ENCODE peak calls at places on chromosomes 1 and 21, in five cellular contexts. X is breast epithelium, U is transverse colon, Y is sigmoid colon, M is HepG2. Z is an unnamed sample. For H3K4me1, the result is how much of the 10 kb centered on the place peaks cover.

GRCh38 chr1:100034465-100034864 is 64.7 kb downstream of the SLC35A3 start:
- DNase-seq in X (no peak), U (no peak), Y (no peak), M (peak), Z (no peak)

GRCh38 chr1:25140073-25140797 is 92.1 kb downstream of the SYF2 start:
- DNase-seq in X (no peak), U (no peak), Y (no peak), M (peak), Z (no peak)

GRCh38 chr1:153478047-153478691 is 17.7 kb upstream of the S100A7 start:
- DNase-seq in X (no peak), U (no peak), Y (no peak), M (no peak), Z (no peak)

GRCh38 chr1:248852548-248852947 is 6.3 kb downstream of the ZNF692 start:
- DNase-seq in X (no peak), U (no peak), Y (no peak), M (no peak), Z (no peak)

GRCh38 chr1:179327679-179328078 is 34.1 kb downstream of the SOAT1 start:
- DNase-seq in X (no peak), U (no peak), Y (no peak), M (no peak), Z (no peak)

GRCh38 chr1:41823453-41823852 is 95.3 kb downstream of the HIVEP3 start:
- DNase-seq in X (no peak), U (no peak), Y (no peak), M (no peak), Z (no peak)

GRCh38 chr1:154697710-154698109 is 89.7 kb upstream of the ADAR start:
- DNase-seq in X (no peak), U (no peak), Y (no peak), M (no peak), Z (no peak)

GRCh38 chr1:30629501-30629900 is 93.9 kb downstream of the MATN1 start:
- DNase-seq in X (no peak), U (no peak), Y (peak), M (no peak), Z (no peak)

GRCh38 chr1:219296430-219296850 is 122.8 kb downstream of the LYPLAL1 start:
- DNase-seq in X (no peak), U (no peak), Y (no peak), M (no peak), Z (no peak)

GRCh38 chr1:84724128-84724860 is 34.0 kb upstream of the SSX2IP start:
- DNase-seq in X (no peak), U (peak), Y (no peak), M (peak), Z (no peak)

GRCh38 chr1:221723018-221723917 is 18.6 kb downstream of the DUSP10 start:
- DNase-seq in X (no peak), U (no peak), Y (no peak), M (no peak), Z (no peak)

GRCh38 chr1:91374086-91374485 is 30.6 kb downstream of the HFM1 start:
- DNase-seq in X (no peak), U (no peak), Y (no peak), M (no peak), Z (no peak)

GRCh38 chr1:205396972-205397616 is 24.8 kb downstream of the LEMD1 start:
- DNase-seq in X (no peak), U (peak), Y (no peak), M (peak), Z (no peak)

GRCh38 chr1:53165408-53165961 is 23.0 kb upstream of the SLC1A7 start:
- DNase-seq in X (no peak), U (no peak), Y (no peak), M (no peak), Z (no peak)

GRCh38 chr1:221961532-221962292 is 219.8 kb upstream of the DUSP10 start:
- DNase-seq in X (no peak), U (no peak), Y (no peak), M (peak), Z (no peak)

GRCh38 chr1:30690115-30690645 is 33.2 kb downstream of the MATN1 start:
- DNase-seq in X (peak), U (no peak), Y (peak), M (no peak), Z (no peak)

GRCh38 chr1:212691561-212692071 is 8.0 kb downstream of the BATF3 start:
- DNase-seq in X (no peak), U (no peak), Y (no peak), M (no peak), Z (no peak)

GRCh38 chr21:45318146-45318555 is 30.5 kb upstream of the POFUT2 start:
- DNase-seq in X (no peak), U (no peak), Y (peak), M (no peak), Z (no peak)

GRCh38 chr1:96715482-96715881 is 6.1 kb upstream of the PTBP2 start:
- DNase-seq in X (no peak), U (no peak), Y (no peak), M (no peak), Z (no peak)

GRCh38 chr1:226649780-226650179 is 89.3 kb downstream of the ITPKB start:
- DNase-seq in X (no peak), U (no peak), Y (no peak), M (no peak), Z (no peak)

GRCh38 chr1:9827558-9828185 is 3.9 kb upstream of the CLSTN1 start:
- DNase-seq in X (no peak), U (no peak), Y (no peak), M (no peak), Z (no peak)

GRCh38 chr1:185874246-185874645 is 140.1 kb downstream of the HMCN1 start:
- DNase-seq in X (no peak), U (no peak), Y (no peak), M (no peak), Z (no peak)

GRCh38 chr1:48092401-48092800 is 95.2 kb upstream of the TRABD2B start:
- DNase-seq in X (no peak), U (no peak), Y (no peak), M (no peak), Z (no peak)

GRCh38 chr1:230792691-230793462 is 45.7 kb downstream of the CAPN9 start:
- DNase-seq in X (no peak), U (no peak), Y (no peak), M (peak), Z (no peak)

GRCh38 chr1:30725450-30726095 is 2.2 kb upstream of the MATN1 start:
- DNase-seq in X (no peak), U (no peak), Y (no peak), M (no peak), Z (no peak)

DNA sequence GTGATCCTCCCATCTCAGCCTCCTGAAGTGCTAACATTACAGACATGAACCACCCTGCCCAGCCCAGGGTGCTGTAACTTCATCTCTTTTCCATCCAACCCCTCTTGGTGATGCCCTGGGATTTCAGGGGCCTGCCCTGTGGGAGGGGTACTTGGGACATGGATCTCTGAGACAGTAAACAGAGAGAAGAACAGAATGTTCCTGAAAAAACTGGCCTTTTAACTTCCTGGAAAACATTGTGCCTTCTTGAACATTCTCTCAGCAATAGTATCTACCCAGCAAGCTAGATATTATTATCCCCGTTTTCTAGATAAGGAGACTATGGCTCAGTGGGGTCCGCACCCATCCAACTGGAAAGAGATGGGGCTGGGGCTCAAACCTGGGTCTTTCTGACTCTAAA is 57.0 kb downstream of the VWA5B1 start:
- DNase-seq in X (no peak), U (no peak), Y (no peak), M (no peak), Z (no peak)
- H3K4me1 ChIP-seq in X (under half), U (under half), Y (under half), M (under half), Z (under half)

GRCh38 chr1:111737216-111738132 is 1.7 kb downstream of the INKA2 start:
- DNase-seq in X (no peak), U (no peak), Y (no peak), M (no peak), Z (no peak)

GRCh38 chr1:111738436-111739221 is 566 bp downstream of the INKA2 start:
- DNase-seq in X (peak), U (peak), Y (peak), M (peak), Z (no peak)

GRCh38 chr1:111739984-111740765 is 980 bp upstream of the INKA2 start:
- DNase-seq in X (no peak), U (peak), Y (peak), M (no peak), Z (no peak)

GRCh38 chr1:111738133-111738435 is 1.1 kb downstream of the INKA2 start:
- DNase-seq in X (no peak), U (no peak), Y (no peak), M (no peak), Z (no peak)

GRCh38 chr1:111739222-111739983 is at the start of gene INKA2:
- DNase-seq in X (peak), U (peak), Y (peak), M (peak), Z (peak)
- TF ChIP-seq CTCF in X (no peak), U (no peak), Y (no peak), M (no peak), Z (no peak)

DNA sequence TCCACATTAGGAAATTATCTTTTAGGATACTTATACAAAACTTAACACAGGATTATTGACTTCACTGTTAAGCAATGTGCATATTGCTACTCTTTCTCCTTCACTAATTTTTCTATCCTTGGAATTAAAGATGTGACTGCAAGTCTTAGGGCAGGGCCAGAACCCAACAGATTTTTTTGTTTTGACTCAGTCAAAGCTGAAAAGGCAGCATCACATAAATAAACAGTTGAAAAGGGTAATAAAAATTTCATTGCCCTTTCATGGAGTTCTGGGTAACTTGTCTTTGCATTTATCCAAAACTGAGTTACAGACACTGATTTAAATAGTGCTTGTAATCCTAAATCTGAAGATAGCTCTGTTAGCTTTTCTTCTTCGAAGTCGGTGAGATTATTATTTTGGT is 1.9 kb upstream of the TMEM35B start:
- DNase-seq in X (no peak), U (no peak), Y (no peak), M (no peak), Z (no peak)
- TF ChIP-seq POLR2A in X (no peak), U (no peak), Y (no peak), M (no peak), Z (no peak)

DNA sequence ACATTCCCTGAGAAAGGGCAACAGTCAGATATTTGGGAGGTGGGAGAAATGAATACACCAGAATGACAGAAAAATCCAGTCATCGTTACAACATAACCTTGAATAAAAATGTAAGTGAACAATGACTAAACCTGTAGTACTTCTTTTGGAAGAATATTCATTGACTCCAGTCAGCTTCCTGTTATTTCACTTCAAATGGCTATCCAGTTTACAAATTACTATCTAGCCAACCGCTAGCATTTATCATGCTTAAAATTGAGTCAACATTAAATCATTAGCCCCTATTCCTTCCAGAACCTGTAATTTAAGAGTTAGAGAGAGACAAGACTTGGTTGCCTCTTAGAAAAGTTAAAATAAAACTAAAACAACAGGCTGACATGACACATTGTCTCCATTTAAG is 33.6 kb downstream of the WLS start:
- DNase-seq in X (no peak), U (no peak), Y (no peak), M (no peak), Z (no peak)
- H3K4me1 ChIP-seq in X (under half), U (under half), Y (under half), M (under half), Z (half or more)

GRCh38 chr1:207862241-207862787 is 48.6 kb downstream of the CD34 start:
- DNase-seq in X (no peak), U (no peak), Y (no peak), M (no peak), Z (no peak)

GRCh38 chr1:207867136-207868081 is 43.5 kb downstream of the CD34 start:
- DNase-seq in X (peak), U (peak), Y (peak), M (no peak), Z (no peak)

GRCh38 chr1:207861442-207862177 is 49.3 kb downstream of the CD34 start:
- DNase-seq in X (no peak), U (peak), Y (no peak), M (no peak), Z (no peak)

GRCh38 chr1:207866471-207867135 is 44.3 kb downstream of the CD34 start:
- DNase-seq in X (peak), U (peak), Y (peak), M (no peak), Z (no peak)

GRCh38 chr1:207863893-207864535 is 46.9 kb downstream of the CD34 start:
- DNase-seq in X (no peak), U (peak), Y (no peak), M (no peak), Z (no peak)
- TF ChIP-seq CTCF in X (no peak), U (no peak), Y (no peak), M (no peak), Z (no peak)

GRCh38 chr1:11673089-11673769 is 7.7 kb downstream of the MAD2L2 start:
- DNase-seq in X (no peak), U (no peak), Y (no peak), M (no peak), Z (no peak)

GRCh38 chr1:11676386-11677103 is 4.4 kb downstream of the MAD2L2 start:
- DNase-seq in X (no peak), U (no peak), Y (no peak), M (no peak), Z (no peak)

GRCh38 chr1:11671544-11672286 is 7.7 kb downstream of the FBXO6 start:
- DNase-seq in X (no peak), U (no peak), Y (no peak), M (peak), Z (no peak)

GRCh38 chr1:11675362-11675761 is 5.6 kb downstream of the MAD2L2 start:
- DNase-seq in X (no peak), U (no peak), Y (no peak), M (no peak), Z (no peak)

DNA sequence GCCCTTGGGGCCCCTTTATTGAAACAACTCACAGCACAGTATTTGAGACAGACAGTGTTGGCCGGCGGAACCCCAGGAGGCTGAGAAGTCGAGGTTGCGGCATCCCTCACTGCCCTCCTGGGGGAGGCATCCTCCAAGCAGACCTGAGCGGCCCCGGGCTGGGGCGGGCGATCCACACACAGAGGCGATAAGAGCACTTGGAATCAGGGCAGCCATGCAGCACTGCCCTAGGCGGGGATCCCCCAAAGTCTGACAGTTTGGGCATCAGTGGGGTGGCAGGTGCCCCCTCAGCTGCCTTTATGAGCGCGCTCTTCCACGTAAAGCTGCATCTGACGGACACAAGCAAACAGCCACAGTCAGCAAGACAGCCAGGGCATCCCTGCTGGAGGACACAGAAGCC is 6.5 kb downstream of the MAD2L2 start:
- DNase-seq in X (no peak), U (no peak), Y (no peak), M (no peak), Z (no peak)
- TF ChIP-seq POLR2A in X (no peak), U (no peak), Y (no peak), M (no peak), Z (no peak)

GRCh38 chr21:15208787-15209186 is 144.0 kb upstream of the NRIP1 start:
- DNase-seq in X (no peak), U (no peak), Y (no peak), M (no peak), Z (no peak)
- H3K4me1 ChIP-seq in X (under half), U (under half), Y (under half), M (half or more), Z (under half)

DNA sequence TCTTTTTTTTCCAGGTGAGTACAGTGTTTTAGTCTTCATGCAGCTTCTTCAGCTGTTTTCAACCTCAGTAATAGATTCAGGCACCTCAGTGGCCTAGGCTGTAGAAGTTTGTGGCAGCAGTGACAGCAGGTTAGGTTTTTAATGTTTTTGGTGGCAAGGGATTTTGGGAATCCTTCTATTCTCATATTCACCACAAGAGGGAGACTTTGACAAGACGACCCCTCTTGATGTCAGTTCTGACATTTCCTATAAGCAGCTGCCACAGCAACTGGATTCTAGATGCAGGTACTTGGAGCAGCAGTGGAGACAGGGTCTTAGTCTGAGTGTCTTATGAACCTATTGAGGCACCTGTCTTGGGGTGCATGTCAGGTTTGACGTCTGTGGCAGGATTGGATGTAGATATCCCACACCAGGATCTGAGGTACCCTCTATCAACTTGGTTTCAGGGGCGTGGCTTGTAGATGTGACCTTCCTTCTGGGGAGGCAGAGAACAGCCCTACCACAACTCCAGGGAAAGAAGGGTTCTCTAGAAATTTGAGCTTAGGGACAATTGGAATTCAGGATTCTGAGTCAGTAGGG is 1104.2 kb upstream of the TMPRSS15 start:
- DNase-seq in X (no peak), U (no peak), Y (no peak), M (no peak), Z (no peak)
- TF ChIP-seq CTCF in X (no peak), U (peak), Y (no peak), M (no peak), Z (no peak)

GRCh38 chr21:35398366-35398982 is 349.4 kb upstream of the RUNX1 start:
- DNase-seq in X (no peak), U (no peak), Y (no peak), M (no peak), Z (no peak)

GRCh38 chr21:35399706-35400105 is 350.6 kb upstream of the RUNX1 start:
- DNase-seq in X (no peak), U (no peak), Y (no peak), M (no peak), Z (no peak)

GRCh38 chr21:35399002-35399401 is 349.9 kb upstream of the RUNX1 start:
- DNase-seq in X (no peak), U (no peak), Y (no peak), M (no peak), Z (no peak)

GRCh38 chr21:35401476-35401875 is 352.4 kb upstream of the RUNX1 start:
- DNase-seq in X (no peak), U (no peak), Y (no peak), M (no peak), Z (no peak)

GRCh38 chr21:35400233-35400939 is 351.3 kb upstream of the RUNX1 start:
- DNase-seq in X (no peak), U (peak), Y (no peak), M (peak), Z (no peak)
- TF ChIP-seq POLR2A in X (no peak), U (no peak), Y (no peak), M (no peak), Z (no peak)

GRCh38 chr1:229665912-229666558 is 40.0 kb downstream of the URB2 start:
- DNase-seq in X (no peak), U (no peak), Y (no peak), M (no peak), Z (no peak)

GRCh38 chr1:229657993-229658755 is 32.1 kb downstream of the URB2 start:
- DNase-seq in X (no peak), U (no peak), Y (no peak), M (no peak), Z (no peak)

GRCh38 chr1:229661022-229661877 is 35.2 kb downstream of the URB2 start:
- DNase-seq in X (peak), U (peak), Y (peak), M (peak), Z (no peak)

GRCh38 chr1:229664133-229664689 is 38.2 kb downstream of the URB2 start:
- DNase-seq in X (no peak), U (peak), Y (no peak), M (no peak), Z (no peak)

GRCh38 chr1:229661897-229662296 is 35.9 kb downstream of the URB2 start:
- DNase-seq in X (no peak), U (no peak), Y (no peak), M (no peak), Z (no peak)
- H3K4me1 ChIP-seq in X (under half), U (under half), Y (under half), M (under half), Z (under half)